ENCODE peak calls at places on chromosomes 12 and 14, in eight cellular contexts. U is GM12878; O is body of pancreas; T is activated CD8-positive, alpha-beta memory T cell treated with anti-CD3 and anti-CD28 coated beads for 4 hours; S is MM.1S; L is NCI-H1436; A is Kasumi-1; R is stimulated activated CD8-positive, alpha-beta memory T cell treated with anti-CD3 and anti-CD28 coated beads, Interleukin-2, amount 100 ng/mL, for 1 hour. H is an unnamed sample.

GRCh38 chr12:41287500-41287899 is 99.4 kb downstream of the PDZRN4 start:
- DNase-seq in R (no peak), U (no peak), A (no peak), O (no peak), T (no peak), L (no peak), S (peak; percentile 73), H (no peak)

GRCh38 chr14:50955373-50956043 is 11.2 kb upstream of the PYGL start:
- DNase-seq in S (no peak), L (no peak), A (peak; percentile 73), O (no peak), U (no peak), R (no peak), T (no peak), H (peak; percentile 69)

GRCh38 chr12:124007810-124008570 is 35.0 kb downstream of the ZNF664 start:
- DNase-seq in T (no peak), A (peak; percentile 60), U (no peak), S (no peak), O (peak; percentile 42), L (no peak), R (no peak), H (no peak)

GRCh38 chr12:11779286-11779685 is 129.8 kb downstream of the ETV6 start:
- DNase-seq in L (no peak), R (no peak), O (no peak), A (no peak), S (no peak), T (no peak), U (peak; percentile 62), H (no peak)

GRCh38 chr12:23771230-23771949 is 178.1 kb downstream of the SOX5 start:
- DNase-seq in T (no peak), U (no peak), A (no peak), R (no peak), O (no peak), L (no peak), S (no peak), H (peak; percentile 80)

GRCh38 chr14:67370830-67371229 is 10.7 kb downstream of the EIF2S1 start:
- DNase-seq in S (no peak), T (no peak), L (no peak), A (no peak), O (no peak), U (no peak), R (no peak), H (no peak)

GRCh38 chr12:98228619-98229538 is 286.5 kb upstream of the TMPO start:
- DNase-seq in O (no peak), U (no peak), T (no peak), R (no peak), L (peak; percentile 14), S (no peak), A (no peak), H (no peak)

GRCh38 chr12:109291531-109292341 is 17.3 kb downstream of the FOXN4 start:
- DNase-seq in S (no peak), T (no peak), R (no peak), A (no peak), O (peak; percentile 28), U (no peak), L (peak; percentile 95), H (peak; percentile 89)

GRCh38 chr12:94807951-94808350 is 157.6 kb upstream of the TMCC3 start:
- DNase-seq in L (no peak), R (no peak), T (no peak), O (no peak), U (no peak), A (no peak), S (no peak), H (no peak)

GRCh38 chr12:14934511-14934910 is 3.8 kb downstream of the ERP27 start:
- DNase-seq in U (no peak), A (no peak), S (no peak), T (no peak), L (no peak), O (no peak), R (no peak), H (no peak)

GRCh38 chr12:29796823-29797263 is 13.1 kb upstream of the TMTC1 start:
- DNase-seq in U (no peak), A (no peak), S (no peak), T (no peak), R (no peak), L (no peak), O (no peak), H (peak; percentile 23)

GRCh38 chr14:90398315-90398811 is 1.5 kb downstream of the CALM1 start:
- DNase-seq in A (peak; percentile 61), L (peak; percentile 23), T (peak; percentile 22), S (peak; percentile 34), R (peak; percentile 33), O (peak; percentile 61), U (no peak), H (peak; percentile 48)

GRCh38 chr14:64706552-64707193 is 2.4 kb downstream of the PLEKHG3 start:
- DNase-seq in U (no peak), O (no peak), R (no peak), A (no peak), S (no peak), T (no peak), L (no peak), H (peak; percentile 82)

GRCh38 chr12:52604859-52605258 is 3.6 kb upstream of the KRT72 start:
- DNase-seq in A (no peak), R (no peak), U (no peak), O (no peak), S (no peak), T (no peak), L (no peak), H (no peak)

GRCh38 chr14:101876539-101876938 is 87.8 kb upstream of the DYNC1H1 start:
- DNase-seq in L (peak; percentile 40), O (peak; percentile 29), R (peak; percentile 24), A (peak; percentile 98), S (peak; percentile 93), U (peak; percentile 75), T (peak; percentile 39), H (peak; percentile 53)

GRCh38 chr14:36579573-36580140 is 2.8 kb downstream of the NKX2-8 start:
- DNase-seq in S (no peak), T (no peak), L (no peak), R (no peak), U (no peak), A (no peak), O (no peak), H (no peak)

GRCh38 chr12:123006977-123007376 is 26.5 kb downstream of the ARL6IP4 start:
- DNase-seq in R (no peak), O (no peak), L (no peak), S (no peak), A (no peak), T (no peak), U (no peak), H (no peak)

GRCh38 chr14:61152851-61153364 is 128.2 kb downstream of the TMEM30B start:
- DNase-seq in T (no peak), A (no peak), R (no peak), O (no peak), U (no peak), L (no peak), S (no peak), H (no peak)

GRCh38 chr12:49133014-49133413 is 1.8 kb upstream of the TUBA1B start:
- DNase-seq in L (no peak), T (no peak), A (no peak), S (no peak), O (no peak), R (no peak), U (no peak), H (no peak)

GRCh38 chr12:131349397-131350127 is 361.3 kb upstream of the SFSWAP start:
- DNase-seq in T (no peak), U (no peak), O (no peak), R (no peak), A (no peak), L (no peak), S (no peak), H (no peak)

GRCh38 chr12:54991161-54991991 is 6.8 kb upstream of the TESPA1 start:
- DNase-seq in S (peak; percentile 52), U (peak; percentile 56), O (no peak), R (no peak), T (no peak), L (no peak), A (no peak), H (no peak)

GRCh38 chr12:112013601-112014402 is 576 bp downstream of the ERP29 start:
- DNase-seq in R (peak; percentile 47), O (peak; percentile 72), A (peak; percentile 81), S (peak; percentile 71), L (peak; percentile 60), U (peak; percentile 32), T (peak; percentile 39), H (peak; percentile 79)

GRCh38 chr12:6367065-6367968 is 8.0 kb downstream of the SCNN1A start:
- DNase-seq in R (peak; percentile 26), L (peak; percentile 62), U (peak; percentile 39), A (peak; percentile 79), O (no peak), T (no peak), S (peak; percentile 57), H (no peak)

GRCh38 chr12:83700858-83701257 is 1014.2 kb downstream of the TMTC2 start:
- DNase-seq in A (no peak), U (no peak), S (no peak), L (no peak), R (no peak), T (no peak), O (no peak), H (no peak)

GRCh38 chr12:645563-646071 is 17.6 kb downstream of the NINJ2 start:
- DNase-seq in L (no peak), A (no peak), R (no peak), T (no peak), U (no peak), S (no peak), O (no peak), H (peak; percentile 77)

H was measured in right cardiac atrium.